ENCODE peak calls at places on chromosomes 5 and 9, in four cellular contexts. Y is left ventricle myocardium inferior; G is HT1080; P is activated CD4-positive, alpha-beta memory T cell treated with anti-CD3 and anti-CD28 coated beads, Interleukin-2, amount 10 ng/mL, durations not matched to agents 7 days and 5 days. W is an unnamed sample.

GRCh38 chr5:94199566-94199965 is 418.8 kb downstream of the KIAA0825 start:
- DNase-seq in Y (no peak), G (no peak), P (no peak), W (no peak)

GRCh38 chr9:74277532-74277931 is 219.6 kb upstream of the RORB start:
- DNase-seq in Y (no peak), G (no peak), P (peak), W (peak)

GRCh38 chr5:98414938-98415337 is 358.5 kb upstream of the RGMB start:
- DNase-seq in Y (no peak), G (peak), P (no peak), W (no peak)

GRCh38 chr5:139141841-139142240 is 56.3 kb downstream of the SIL1 start:
- DNase-seq in Y (peak), G (no peak), P (no peak), W (peak)

GRCh38 chr9:34374905-34375552 is 1.7 kb downstream of the MYORG start:
- DNase-seq in Y (no peak), G (no peak), P (no peak), W (peak)

GRCh38 chr9:127801955-127802575 is 617 bp upstream of the FPGS start:
- DNase-seq in Y (no peak), G (no peak), P (no peak), W (no peak)

GRCh38 chr5:74132485-74132884 is 506.5 kb downstream of the ARHGEF28 start:
- DNase-seq in Y (no peak), G (no peak), P (no peak), W (no peak)

GRCh38 chr9:16499866-16500265 is 370.6 kb downstream of the BNC2 start:
- DNase-seq in Y (no peak), G (no peak), P (no peak), W (no peak)

GRCh38 chr9:135961811-135962695 is 880 bp upstream of the UBAC1 start:
- DNase-seq in Y (no peak), G (no peak), P (no peak), W (no peak)

GRCh38 chr5:91849069-91849468 is 466.0 kb upstream of the ARRDC3 start:
- DNase-seq in Y (no peak), G (no peak), P (no peak), W (no peak)

GRCh38 chr9:93683331-93684134 is 107.1 kb downstream of the PHF2 start:
- DNase-seq in Y (no peak), G (no peak), P (peak), W (no peak)

GRCh38 chr9:122126340-122127333 is 32.9 kb downstream of the NDUFA8 start:
- DNase-seq in Y (no peak), G (no peak), P (no peak), W (no peak)

GRCh38 chr5:6576861-6577501 is 55.9 kb downstream of the NSUN2 start:
- DNase-seq in Y (no peak), G (peak), P (no peak), W (peak)

GRCh38 chr9:91071185-91071990 is 269.8 kb downstream of the SYK start:
- DNase-seq in Y (no peak), G (peak), P (peak), W (peak)

GRCh38 chr9:80410106-80410505 is 838.3 kb downstream of the TLE4 start:
- DNase-seq in Y (no peak), G (no peak), P (no peak), W (no peak)

GRCh38 chr5:78065073-78065472 is 229.4 kb downstream of the AP3B1 start:
- DNase-seq in Y (no peak), G (no peak), P (no peak), W (no peak)

GRCh38 chr9:36207016-36207415 is 16.3 kb downstream of the CLTA start:
- DNase-seq in Y (no peak), G (peak), P (no peak), W (no peak)

GRCh38 chr5:181059297-181060230 is 19.5 kb downstream of the BTNL9 start:
- DNase-seq in Y (no peak), G (no peak), P (no peak), W (no peak)

GRCh38 chr5:132458226-132458560 is 32.4 kb downstream of the IRF1 start:
- DNase-seq in Y (no peak), G (peak), P (no peak), W (no peak)

GRCh38 chr9:29203216-29203930 is 1630.1 kb upstream of the C9orf72 start:
- DNase-seq in Y (no peak), G (no peak), P (no peak), W (no peak)

GRCh38 chr5:152505442-152506042 is 100.5 kb upstream of the NMUR2 start:
- DNase-seq in Y (peak), G (peak), P (peak), W (peak)

GRCh38 chr9:83219924-83220438 is 157.0 kb upstream of the RASEF start:
- DNase-seq in Y (no peak), G (no peak), P (no peak), W (peak)

GRCh38 chr9:121301881-121302286 is 33.9 kb downstream of the GSN start:
- DNase-seq in Y (no peak), G (no peak), P (no peak), W (no peak)

GRCh38 chr9:98771209-98771874 is 25.0 kb downstream of the ANKS6 start:
- DNase-seq in Y (no peak), G (no peak), P (no peak), W (no peak)

GRCh38 chr5:88262116-88262515 is 6.5 kb downstream of the TMEM161B start:
- DNase-seq in Y (no peak), G (no peak), P (no peak), W (no peak)

W was measured in small intestine.